ENCODE peak calls at places on chromosomes 11 and 22, in four cellular contexts. One of them, this sample, is unnamed.

GRCh38 chr11:73099512-73100266 is 42.4 kb downstream of the FCHSD2 start:
- DNase-seq in GM13976: no peak
- DNase-seq in NCI-H2029 treated with DMSO at 0.1 percent for 48 hours: no peak
- DNase-seq in activated CD4-positive, alpha-beta T cell treated with anti-CD3 and anti-CD28 coated beads for 24 hours: no peak
- DNase-seq in this sample: no peak

GRCh38 chr11:121236115-121237001 is 56.2 kb upstream of the SC5D start:
- DNase-seq in activated CD4-positive, alpha-beta T cell treated with anti-CD3 and anti-CD28 coated beads for 24 hours: no peak
- DNase-seq in GM13976: peak
- DNase-seq in NCI-H2029 treated with DMSO at 0.1 percent for 48 hours: no peak
- DNase-seq in this sample: no peak

GRCh38 chr22:46449116-46449691 is 88.2 kb downstream of the CELSR1 start:
- DNase-seq in NCI-H2029 treated with DMSO at 0.1 percent for 48 hours: no peak
- DNase-seq in activated CD4-positive, alpha-beta T cell treated with anti-CD3 and anti-CD28 coated beads for 24 hours: no peak
- DNase-seq in GM13976: no peak
- DNase-seq in this sample: no peak

GRCh38 chr11:78332174-78332866 is 85.3 kb downstream of the GAB2 start:
- DNase-seq in GM13976: no peak
- DNase-seq in NCI-H2029 treated with DMSO at 0.1 percent for 48 hours: no peak
- DNase-seq in activated CD4-positive, alpha-beta T cell treated with anti-CD3 and anti-CD28 coated beads for 24 hours: no peak
- DNase-seq in this sample: no peak

GRCh38 chr22:44050766-44051747 is 27.0 kb downstream of the PARVB start:
- DNase-seq in GM13976: no peak
- DNase-seq in NCI-H2029 treated with DMSO at 0.1 percent for 48 hours: no peak
- DNase-seq in activated CD4-positive, alpha-beta T cell treated with anti-CD3 and anti-CD28 coated beads for 24 hours: no peak
- DNase-seq in this sample: no peak

GRCh38 chr11:293852-294661 is 5.1 kb downstream of the PGGHG start:
- DNase-seq in NCI-H2029 treated with DMSO at 0.1 percent for 48 hours: no peak
- DNase-seq in GM13976: no peak
- DNase-seq in activated CD4-positive, alpha-beta T cell treated with anti-CD3 and anti-CD28 coated beads for 24 hours: no peak
- DNase-seq in this sample: no peak

GRCh38 chr11:76978818-76979217 is 55.4 kb upstream of the B3GNT6 start:
- DNase-seq in activated CD4-positive, alpha-beta T cell treated with anti-CD3 and anti-CD28 coated beads for 24 hours: no peak
- DNase-seq in NCI-H2029 treated with DMSO at 0.1 percent for 48 hours: no peak
- DNase-seq in GM13976: no peak
- DNase-seq in this sample: no peak

GRCh38 chr11:33910261-33910959 is 18.5 kb upstream of the LMO2 start:
- DNase-seq in GM13976: no peak
- DNase-seq in activated CD4-positive, alpha-beta T cell treated with anti-CD3 and anti-CD28 coated beads for 24 hours: no peak
- DNase-seq in NCI-H2029 treated with DMSO at 0.1 percent for 48 hours: no peak
- DNase-seq in this sample: no peak

GRCh38 chr11:88421530-88421929 is 84.0 kb upstream of the CTSC start:
- DNase-seq in activated CD4-positive, alpha-beta T cell treated with anti-CD3 and anti-CD28 coated beads for 24 hours: peak
- DNase-seq in GM13976: peak
- DNase-seq in NCI-H2029 treated with DMSO at 0.1 percent for 48 hours: no peak
- DNase-seq in this sample: no peak

GRCh38 chr11:70027451-70027850 is 50.7 kb upstream of the ANO1 start:
- DNase-seq in GM13976: no peak
- DNase-seq in NCI-H2029 treated with DMSO at 0.1 percent for 48 hours: no peak
- DNase-seq in activated CD4-positive, alpha-beta T cell treated with anti-CD3 and anti-CD28 coated beads for 24 hours: no peak
- DNase-seq in this sample: no peak

GRCh38 chr11:29627541-29627940 is 389.3 kb downstream of the KCNA4 start:
- DNase-seq in activated CD4-positive, alpha-beta T cell treated with anti-CD3 and anti-CD28 coated beads for 24 hours: no peak
- DNase-seq in NCI-H2029 treated with DMSO at 0.1 percent for 48 hours: no peak
- DNase-seq in GM13976: no peak
- DNase-seq in this sample: no peak

GRCh38 chr11:8097062-8097814 is 16.2 kb downstream of the TUB start:
- DNase-seq in NCI-H2029 treated with DMSO at 0.1 percent for 48 hours: no peak
- DNase-seq in activated CD4-positive, alpha-beta T cell treated with anti-CD3 and anti-CD28 coated beads for 24 hours: no peak
- DNase-seq in GM13976: no peak
- DNase-seq in this sample: no peak

GRCh38 chr11:71078482-71078881 is 173.9 kb downstream of the SHANK2 start:
- DNase-seq in activated CD4-positive, alpha-beta T cell treated with anti-CD3 and anti-CD28 coated beads for 24 hours: no peak
- DNase-seq in NCI-H2029 treated with DMSO at 0.1 percent for 48 hours: no peak
- DNase-seq in GM13976: no peak
- DNase-seq in this sample: no peak

This sample was measured in H1.